ENCODE peak calls at places on chromosome 11, in nine cellular contexts. O, G, Y, C, Q, H, Z, F and D are unnamed samples.

GRCh38 chr11:120781486-120782120 is 242.3 kb upstream of the TBCEL start:
- DNase-seq in O (no peak), G (no peak), Y (no peak), C (no peak), Q (peak), H (no peak), Z (no peak), F (no peak), D (no peak)

GRCh38 chr11:75639752-75640151 is 29.1 kb downstream of the MAP6 start:
- DNase-seq in O (peak), G (no peak), Y (peak), C (peak), Q (peak), H (peak), Z (peak), F (peak), D (peak)

GRCh38 chr11:33778682-33779081 is 4.4 kb upstream of the FBXO3 start:
- DNase-seq in O (no peak), G (no peak), Y (peak), C (no peak), Q (no peak), H (no peak), Z (peak), F (no peak), D (peak)

GRCh38 chr11:83051760-83052671 is 19.7 kb downstream of the RAB30 start:
- DNase-seq in O (no peak), G (no peak), Y (peak), C (no peak), Q (peak), H (peak), Z (no peak), F (peak), D (peak)

GRCh38 chr11:19632435-19632834 is 80.2 kb upstream of the NAV2 start:
- DNase-seq in O (no peak), G (no peak), Y (peak), C (no peak), Q (no peak), H (no peak), Z (peak), F (no peak), D (no peak)

GRCh38 chr11:128610765-128611617 is 23.6 kb upstream of the ETS1 start:
- DNase-seq in O (no peak), G (no peak), Y (no peak), C (peak), Q (no peak), H (no peak), Z (no peak), F (no peak), D (no peak)

GRCh38 chr11:20154381-20154780 is 5.9 kb downstream of the DBX1 start:
- DNase-seq in O (no peak), G (no peak), Y (no peak), C (no peak), Q (no peak), H (no peak), Z (no peak), F (no peak), D (no peak)

GRCh38 chr11:132099692-132100091 is 729.3 kb downstream of the NTM start:
- DNase-seq in O (peak), G (no peak), Y (peak), C (no peak), Q (peak), H (no peak), Z (peak), F (no peak), D (peak)

GRCh38 chr11:3995307-3995706 is 99.3 kb upstream of the RRM1 start:
- DNase-seq in O (no peak), G (no peak), Y (no peak), C (no peak), Q (no peak), H (no peak), Z (no peak), F (no peak), D (no peak)

GRCh38 chr11:12271826-12272366 is 105.5 kb upstream of the PARVA start:
- DNase-seq in O (no peak), G (no peak), Y (no peak), C (no peak), Q (no peak), H (no peak), Z (no peak), F (no peak), D (no peak)

GRCh38 chr11:119403021-119403420 is 20.0 kb downstream of the THY1 start:
- DNase-seq in O (no peak), G (no peak), Y (peak), C (no peak), Q (no peak), H (no peak), Z (no peak), F (no peak), D (no peak)

GRCh38 chr11:1870721-1871466 is 18.0 kb downstream of the LSP1 start:
- DNase-seq in O (peak), G (no peak), Y (no peak), C (no peak), Q (peak), H (no peak), Z (no peak), F (no peak), D (no peak)

GRCh38 chr11:119509277-119509841 is 86.4 kb upstream of the THY1 start:
- DNase-seq in O (no peak), G (no peak), Y (peak), C (no peak), Q (no peak), H (no peak), Z (no peak), F (no peak), D (no peak)

GRCh38 chr11:10866893-10867331 is 9.1 kb upstream of the ZBED5 start:
- DNase-seq in O (no peak), G (no peak), Y (peak), C (no peak), Q (no peak), H (no peak), Z (peak), F (no peak), D (no peak)

GRCh38 chr11:113505541-113506375 is 30.6 kb upstream of the DRD2 start:
- DNase-seq in O (no peak), G (peak), Y (peak), C (no peak), Q (no peak), H (no peak), Z (peak), F (no peak), D (peak)

GRCh38 chr11:101759771-101760450 is 154.9 kb upstream of the CEP126 start:
- DNase-seq in O (no peak), G (peak), Y (no peak), C (no peak), Q (no peak), H (no peak), Z (no peak), F (no peak), D (no peak)

GRCh38 chr11:16895306-16895705 is 118.9 kb downstream of the PLEKHA7 start:
- DNase-seq in O (no peak), G (no peak), Y (no peak), C (no peak), Q (no peak), H (no peak), Z (no peak), F (no peak), D (no peak)

GRCh38 chr11:70174846-70175764 is 28.0 kb upstream of the FADD start:
- DNase-seq in O (no peak), G (no peak), Y (no peak), C (no peak), Q (no peak), H (no peak), Z (no peak), F (no peak), D (peak)

GRCh38 chr11:1371377-1371776 is 18.4 kb upstream of the BRSK2 start:
- DNase-seq in O (no peak), G (no peak), Y (no peak), C (no peak), Q (no peak), H (no peak), Z (peak), F (no peak), D (no peak)

GRCh38 chr11:27466363-27466762 is 6.2 kb downstream of the LGR4 start:
- DNase-seq in O (no peak), G (no peak), Y (no peak), C (no peak), Q (no peak), H (no peak), Z (no peak), F (no peak), D (no peak)

GRCh38 chr11:113022267-113022666 is 61.0 kb downstream of the NCAM1 start:
- DNase-seq in O (no peak), G (no peak), Y (peak), C (no peak), Q (no peak), H (no peak), Z (no peak), F (no peak), D (no peak)

GRCh38 chr11:128904872-128905344 is 13.8 kb downstream of the KCNJ5 start:
- DNase-seq in O (peak), G (no peak), Y (no peak), C (peak), Q (peak), H (no peak), Z (peak), F (peak), D (no peak)

GRCh38 chr11:69839516-69839915 is 20.3 kb upstream of the FGF3 start:
- DNase-seq in O (peak), G (no peak), Y (no peak), C (no peak), Q (no peak), H (no peak), Z (no peak), F (no peak), D (no peak)

GRCh38 chr11:34274712-34275398 is 83.0 kb downstream of the ABTB2 start:
- DNase-seq in O (peak), G (peak), Y (peak), C (peak), Q (peak), H (peak), Z (peak), F (peak), D (no peak)

GRCh38 chr11:94650756-94651155 is 83.6 kb downstream of the PIWIL4 start:
- DNase-seq in O (peak), G (no peak), Y (peak), C (peak), Q (peak), H (peak), Z (no peak), F (no peak), D (no peak)

GRCh38 chr11:121716060-121716459 is 263.3 kb upstream of the SORL1-AS1 start:
- DNase-seq in O (no peak), G (no peak), Y (peak), C (no peak), Q (no peak), H (no peak), Z (no peak), F (no peak), D (no peak)

GRCh38 chr11:110907629-110908028 is 195.4 kb upstream of the ARHGAP20 start:
- DNase-seq in O (no peak), G (no peak), Y (peak), C (peak), Q (peak), H (no peak), Z (no peak), F (no peak), D (no peak)

GRCh38 chr11:1153105-1153950 is 4.4 kb upstream of the MUC5AC start:
- DNase-seq in O (no peak), G (no peak), Y (no peak), C (no peak), Q (no peak), H (no peak), Z (peak), F (peak), D (peak)

GRCh38 chr11:32070707-32071106 is 20.2 kb upstream of the RCN1 start:
- DNase-seq in O (no peak), G (no peak), Y (no peak), C (no peak), Q (no peak), H (no peak), Z (no peak), F (no peak), D (no peak)

GRCh38 chr11:10480026-10480425 is 25.0 kb downstream of the AMPD3 start:
- DNase-seq in O (no peak), G (no peak), Y (no peak), C (no peak), Q (peak), H (no peak), Z (no peak), F (no peak), D (no peak)

GRCh38 chr11:11043676-11044075 is 185.8 kb upstream of the ZBED5 start:
- DNase-seq in O (no peak), G (no peak), Y (no peak), C (no peak), Q (no peak), H (no peak), Z (no peak), F (no peak), D (no peak)

GRCh38 chr11:103031834-103032233 is 60.1 kb downstream of the DCUN1D5 start:
- DNase-seq in O (no peak), G (no peak), Y (no peak), C (no peak), Q (no peak), H (no peak), Z (no peak), F (no peak), D (no peak)

GRCh38 chr11:70270877-70271634 is 566 bp downstream of the PPFIA1 start:
- DNase-seq in O (peak), G (no peak), Y (peak), C (peak), Q (peak), H (no peak), Z (peak), F (peak), D (peak)

GRCh38 chr11:86089659-86090058 is 20.8 kb upstream of the PICALM start:
- DNase-seq in O (no peak), G (no peak), Y (peak), C (no peak), Q (no peak), H (no peak), Z (peak), F (no peak), D (no peak)
- TF ChIP-seq CTCF in O (no peak), G (no peak), Y (no peak), C (no peak), Q (no peak), H (no peak), Z (no peak), F (no peak), D (no peak)

DNA sequence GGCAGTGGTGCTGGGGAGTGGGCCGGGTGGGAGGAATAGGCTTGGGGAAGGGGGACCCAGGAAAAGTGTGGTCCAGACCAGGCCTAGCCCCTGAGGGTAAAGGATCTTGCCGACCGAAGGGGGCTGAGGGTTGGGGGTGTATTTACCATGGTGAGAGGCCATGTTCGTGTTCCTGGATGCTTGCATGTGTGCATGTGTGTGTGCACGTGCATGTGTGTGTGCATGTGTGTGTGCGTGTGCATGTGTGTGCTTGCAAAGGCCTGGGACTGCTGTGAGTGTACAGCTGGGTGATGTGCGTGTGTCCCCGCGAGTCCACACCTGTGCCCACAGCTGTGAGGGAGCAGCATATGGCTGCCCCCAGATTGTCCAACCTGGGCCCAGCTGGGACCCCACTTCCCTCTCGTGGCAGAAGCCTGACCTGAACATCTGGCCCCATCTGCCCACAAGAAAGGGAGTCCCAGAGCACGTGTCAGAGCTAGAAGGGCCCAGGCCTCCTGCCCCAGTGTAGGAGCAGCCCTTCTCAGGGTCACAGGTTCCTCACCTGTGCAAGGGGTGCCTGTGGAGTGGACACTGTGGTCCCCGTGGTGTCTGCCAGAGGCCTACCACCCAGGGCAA is 8.4 kb upstream of the CD248 start:
- DNase-seq in O (no peak), G (no peak), Y (no peak), C (no peak), Q (no peak), H (no peak), Z (peak), F (no peak), D (no peak)
- H3K27ac ChIP-seq in O (peak), G (no peak), Y (no peak), C (no peak), Q (peak), H (no peak), Z (no peak), F (no peak), D (no peak)

GRCh38 chr11:7582338-7582985 is 68.7 kb downstream of the PPFIBP2 start:
- DNase-seq in O (no peak), G (no peak), Y (peak), C (no peak), Q (no peak), H (peak), Z (no peak), F (no peak), D (no peak)
- H3K4me3 ChIP-seq in O (no peak), G (no peak), Y (no peak), C (no peak), Q (no peak), H (no peak), Z (no peak), F (no peak), D (no peak)

DNA sequence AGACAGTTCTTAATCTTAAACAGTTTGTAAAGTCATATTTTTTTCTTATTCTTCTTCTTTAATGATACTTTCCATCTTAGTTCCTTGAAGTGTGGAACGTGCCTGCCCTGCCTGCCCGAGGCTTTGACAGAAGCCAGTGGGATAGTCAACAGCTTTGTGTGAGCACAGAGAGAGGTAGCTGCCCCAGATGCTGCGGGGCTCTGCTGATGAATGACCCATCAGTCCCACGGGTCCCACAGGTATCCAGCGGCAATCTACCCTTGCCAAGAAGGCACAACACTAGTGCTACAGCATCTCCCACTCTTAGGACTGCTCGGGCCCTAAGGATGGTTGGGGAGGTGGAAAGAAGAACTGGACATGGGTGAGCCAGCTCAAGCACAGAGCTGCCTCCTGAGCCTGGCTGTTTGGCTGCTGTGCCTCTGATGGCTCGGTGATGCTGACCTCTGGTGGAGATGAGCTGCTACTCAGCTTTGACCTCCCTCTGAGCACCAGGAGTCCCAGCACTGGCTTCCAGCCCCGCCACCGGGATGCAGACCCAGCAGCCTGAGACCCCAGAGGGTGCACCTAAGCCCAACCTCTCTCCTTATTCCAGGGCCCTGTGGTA is 11.8 kb upstream of the APLNR start:
- DNase-seq in O (peak), G (peak), Y (peak), C (peak), Q (peak), H (peak), Z (peak), F (no peak), D (peak)
- TF ChIP-seq CTCF in O (peak), G (peak), Y (peak), C (peak), Q (peak), H (peak), Z (peak), F (peak), D (peak)

DNA sequence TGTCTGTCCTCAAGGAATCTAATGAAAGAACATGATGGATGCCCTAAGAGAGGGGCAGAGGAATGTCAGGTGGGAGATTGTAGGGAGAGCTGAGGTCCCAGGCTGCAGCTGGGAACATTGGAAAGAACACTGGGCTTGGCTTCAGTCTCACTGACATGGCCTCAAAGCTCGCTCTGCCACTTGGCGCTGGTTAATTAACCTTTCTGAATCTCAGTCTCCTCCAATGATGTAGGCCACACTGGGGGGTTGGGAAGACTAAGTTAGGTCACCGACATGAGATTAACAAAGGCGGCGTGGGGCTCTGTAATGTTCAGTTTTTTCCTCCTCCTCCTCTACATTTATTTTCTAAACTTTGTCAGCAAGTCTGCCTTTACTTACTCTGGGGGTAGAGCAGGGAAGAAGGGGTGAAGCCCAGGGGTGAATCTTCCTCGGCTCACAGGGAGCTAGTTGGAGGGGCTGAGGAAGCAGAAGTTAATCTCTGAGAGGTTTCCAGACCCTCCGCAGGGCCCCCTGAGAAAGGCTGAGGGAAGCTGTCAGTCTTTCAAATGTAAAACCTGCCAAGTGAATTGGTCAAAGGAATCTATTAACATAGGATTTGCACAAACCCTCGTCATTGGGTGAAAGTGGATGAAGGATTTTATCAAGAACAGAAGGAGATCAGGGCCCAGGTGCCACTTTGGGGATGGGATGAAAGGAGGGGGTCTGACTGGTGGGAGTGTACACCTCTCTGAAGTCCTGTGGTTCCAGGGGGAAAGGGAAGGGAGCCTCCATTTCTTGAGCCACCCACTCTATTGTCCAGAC is 32.1 kb upstream of the TENM4 start:
- DNase-seq in O (no peak), G (no peak), Y (no peak), C (no peak), Q (no peak), H (no peak), Z (no peak), F (no peak), D (no peak)
- H3K27ac ChIP-seq in O (no peak), G (no peak), Y (no peak), C (no peak), Q (no peak), H (no peak), Z (no peak), F (no peak), D (no peak)